ENCODE peak calls at places on chromosomes 4 and X, in four cellular contexts. I is HepG2, Q is K562, O is GM12878. B is an unnamed sample.

GRCh38 chr4:52142816-52143215 is 91.7 kb downstream of the SPATA18 start:
- DNase-seq in O (no peak), Q (no peak), I (no peak), B (no peak)

GRCh38 chrX:37454537-37455285 is 105.5 kb downstream of the PRRG1 start:
- DNase-seq in I (no peak), Q (no peak), O (no peak), B (no peak)

GRCh38 chr4:20603671-20604313 is 96.5 kb upstream of the PACRGL start:
- DNase-seq in Q (no peak), O (no peak), I (no peak), B (peak)

GRCh38 chr4:127622923-127623754 is 9.6 kb upstream of the INTU start:
- DNase-seq in O (no peak), Q (no peak), I (peak), B (peak)

GRCh38 chr4:110216079-110216478 is 17.7 kb upstream of the ELOVL6 start:
- DNase-seq in I (no peak), O (no peak), Q (no peak), B (no peak)

GRCh38 chr4:38788327-38788726 is 5.5 kb upstream of the TLR10 start:
- DNase-seq in O (no peak), Q (no peak), I (no peak), B (no peak)

GRCh38 chrX:103550415-103551051 is 31.2 kb upstream of the RAB40A start:
- DNase-seq in O (no peak), Q (no peak), I (no peak), B (no peak)

GRCh38 chr4:21768349-21769310 is 179.9 kb downstream of the KCNIP4 start:
- DNase-seq in Q (peak), I (peak), O (no peak), B (peak)

GRCh38 chr4:92059615-92060014 is 244.2 kb upstream of the GRID2 start:
- DNase-seq in I (no peak), Q (no peak), O (no peak), B (no peak)

GRCh38 chrX:87697409-87697808 is 179.8 kb downstream of the KLHL4 start:
- DNase-seq in I (no peak), Q (no peak), O (no peak), B (no peak)

GRCh38 chr4:94365304-94365703 is 22.7 kb upstream of the HPGDS start:
- DNase-seq in I (no peak), O (no peak), Q (no peak), B (no peak)

GRCh38 chrX:2703991-2704369 is 12.9 kb downstream of the CD99 start:
- DNase-seq in O (no peak), Q (no peak), I (no peak), B (no peak)

GRCh38 chr4:47031713-47032404 is 492 bp downstream of the GABRB1 start:
- DNase-seq in O (no peak), Q (no peak), I (no peak), B (peak)

GRCh38 chrX:73262991-73263390 is 48.3 kb upstream of the NAP1L2 start:
- DNase-seq in Q (no peak), I (peak), O (no peak), B (peak)

GRCh38 chrX:16826207-16826606 is 39.9 kb downstream of the TXLNG start:
- DNase-seq in I (peak), Q (peak), O (no peak), B (peak)

GRCh38 chr4:137417676-137418075 is 114.6 kb downstream of the PCDH18 start:
- DNase-seq in O (no peak), Q (no peak), I (no peak), B (no peak)

GRCh38 chr4:122921971-122922876 is at the start of gene NUDT6:
- DNase-seq in Q (peak), I (peak), O (no peak), B (peak)

GRCh38 chr4:3827616-3828492 is 61.7 kb downstream of the ADRA2C start:
- DNase-seq in O (no peak), I (peak), Q (no peak), B (peak)

GRCh38 chr4:82988323-82988832 is 22.2 kb downstream of the LIN54 start:
- DNase-seq in Q (no peak), O (no peak), I (no peak), B (no peak)

GRCh38 chrX:148204195-148204594 is 223.1 kb downstream of the FMR1NB start:
- DNase-seq in Q (no peak), I (no peak), O (no peak), B (no peak)

GRCh38 chr4:111630705-111631104 is 514.5 kb upstream of the FAM241A start:
- DNase-seq in I (peak), O (no peak), Q (no peak), B (peak)

GRCh38 chr4:80197601-80198444 is 520 bp downstream of the PRDM8 start:
- DNase-seq in O (no peak), I (no peak), Q (no peak), B (peak)

GRCh38 chr4:174847801-174848427 is 18.9 kb upstream of the GLRA3 start:
- DNase-seq in I (no peak), O (no peak), Q (no peak), B (no peak)

GRCh38 chrX:44308869-44309268 is 34.6 kb downstream of the EFHC2 start:
- DNase-seq in Q (no peak), I (no peak), O (no peak), B (no peak)

GRCh38 chrX:115266300-115266699 is 23.2 kb upstream of the LUZP4 start:
- DNase-seq in Q (no peak), I (no peak), O (no peak), B (no peak)

GRCh38 chrX:4091046-4091760 is 377.8 kb upstream of the PRKX start:
- DNase-seq in O (no peak), Q (no peak), I (no peak), B (no peak)

GRCh38 chr4:2105559-2105958 is 46.4 kb downstream of the NAT8L start:
- DNase-seq in I (no peak), O (no peak), Q (no peak), B (no peak)

GRCh38 chr4:1990676-1991075 is 18.1 kb downstream of the NELFA start:
- DNase-seq in O (no peak), Q (no peak), I (no peak), B (no peak)

GRCh38 chrX:17706676-17707075 is 30.6 kb upstream of the SCML1 start:
- DNase-seq in Q (no peak), O (no peak), I (peak), B (no peak)

GRCh38 chr4:163915896-163916295 is 421.4 kb downstream of the TMA16 start:
- DNase-seq in O (no peak), Q (no peak), I (no peak), B (no peak)
- TF ChIP-seq SMC3 in O (no peak), Q (no peak), I (no peak), B (no peak)

DNA sequence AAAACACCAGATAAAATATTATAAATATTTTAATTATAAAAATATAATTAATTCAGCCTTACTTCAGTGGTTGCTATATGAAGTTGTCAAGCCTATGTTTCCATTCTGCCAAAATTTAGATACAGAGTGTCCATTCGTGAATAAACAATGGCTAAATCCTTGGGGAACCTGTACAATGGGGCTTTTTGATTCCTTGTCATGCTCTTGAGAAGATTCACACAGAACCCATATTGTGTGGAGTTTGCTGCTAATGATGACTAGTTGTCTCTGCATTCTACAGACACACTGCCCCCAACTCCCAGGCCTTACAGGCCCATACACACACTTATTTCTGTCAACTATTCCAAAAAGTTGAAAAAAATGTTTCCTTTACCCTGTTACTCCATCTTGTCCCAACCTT is 33.4 kb upstream of the MAGEC2 start:
- DNase-seq in Q (no peak), O (no peak), I (no peak), B (no peak)
- TF ChIP-seq SIN3A in Q (no peak), O (no peak), I (no peak), B (no peak)

GRCh38 chr4:169089004-169089403 is 78.9 kb upstream of the CBR4 start:
- DNase-seq in I (no peak), Q (no peak), O (no peak), B (no peak)
- TF ChIP-seq TAF1 in I (no peak), Q (no peak), O (no peak), B (no peak)

DNA sequence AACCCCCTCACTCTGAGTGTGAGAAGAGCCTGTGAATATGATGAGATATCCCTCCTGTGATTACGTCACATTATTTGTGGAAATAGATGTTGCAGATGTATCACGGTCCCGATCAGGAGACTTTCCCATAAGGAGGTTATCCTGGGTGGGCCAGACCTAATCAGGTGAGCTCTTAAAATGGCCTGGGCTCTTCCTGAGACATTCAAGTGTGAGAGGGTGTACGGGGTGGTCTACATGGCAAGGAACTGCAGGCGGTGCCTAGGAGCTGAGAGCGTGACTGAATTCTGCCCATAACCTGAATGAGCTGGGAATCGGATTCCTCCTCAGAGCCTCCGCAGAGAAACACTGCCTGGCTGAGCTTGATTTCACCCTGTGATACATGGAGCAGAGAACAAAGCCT is 12.9 kb upstream of the CENPVL1 start:
- DNase-seq in O (no peak), Q (no peak), I (no peak), B (no peak)
- TF ChIP-seq SMC3 in O (no peak), Q (no peak), I (no peak), B (no peak)

GRCh38 chr4:182897601-182898478 is 19.3 kb downstream of the DCTD start:
- DNase-seq in O (no peak), Q (no peak), I (peak), B (no peak)
- TF ChIP-seq SIN3A in O (no peak), Q (no peak), I (no peak), B (no peak)

DNA sequence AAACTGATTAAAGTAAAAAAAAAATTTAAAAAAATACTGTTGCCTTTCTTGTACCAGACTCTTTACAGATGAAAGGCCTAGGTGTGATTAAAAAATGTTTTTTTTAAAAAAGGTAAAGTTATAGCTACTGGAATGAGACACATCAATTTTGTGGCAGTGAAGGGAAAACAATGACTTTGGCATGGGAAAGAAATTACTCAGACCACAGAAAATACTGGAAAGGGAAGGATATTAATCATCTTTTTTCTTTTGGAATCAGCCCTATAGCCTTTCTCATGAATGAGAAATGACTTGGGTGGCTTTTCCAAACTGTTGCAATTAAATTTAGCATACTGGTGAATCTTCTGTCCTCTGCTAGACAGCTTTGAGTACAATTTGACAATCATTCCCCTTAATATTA is 97.4 kb upstream of the ARSJ start:
- DNase-seq in Q (no peak), O (no peak), I (no peak), B (no peak)
- TF ChIP-seq TAF1 in Q (no peak), O (no peak), I (no peak), B (no peak)

B was measured in SK-N-SH.